ENCODE peak calls at places on chromosomes 16 and 17, in eight cellular contexts. P is right cardiac atrium; F is hepatic stellate cell; K is stimulated activated naive CD4-positive, alpha-beta T cell treated with Interleukin-2 at 50 U/mL for 16 hours; H is fibroblast of villous mesenchyme; Z is M059J; Y is caudate nucleus; M is effector CD4-positive, alpha-beta T cell. L is an unnamed sample.

GRCh38 chr17:20784100-20784665 is 204.7 kb downstream of the CDRT15L2 start:
- DNase-seq in P (no peak), F (no peak), K (no peak), H (no peak), Z (no peak), Y (no peak), M (no peak), L (no peak)

GRCh38 chr17:80956321-80957190 is 35.1 kb upstream of the CHMP6 start:
- DNase-seq in P (peak; percentile 45), F (no peak), K (no peak), H (no peak), Z (no peak), Y (no peak), M (no peak), L (no peak)

GRCh38 chr16:138049-138417 is 440 bp downstream of the NPRL3 start:
- DNase-seq in P (peak; percentile 65), F (peak; percentile 48), K (peak; percentile 30), H (peak; percentile 14), Z (no peak), Y (no peak), M (peak; percentile 15), L (peak; percentile 9)

GRCh38 chr16:57576429-57576870 is 34.0 kb downstream of the ADGRG5 start:
- DNase-seq in P (peak; percentile 89), F (peak; percentile 72), K (peak; percentile 78), H (peak; percentile 64), Z (peak; percentile 67), Y (peak; percentile 45), M (peak; percentile 69), L (peak; percentile 60)

GRCh38 chr17:70318061-70318460 is 148.7 kb downstream of the KCNJ2 start:
- DNase-seq in P (no peak), F (no peak), K (no peak), H (no peak), Z (no peak), Y (no peak), M (no peak), L (no peak)

GRCh38 chr16:48963901-48964615 is 317.6 kb downstream of the CBLN1 start:
- DNase-seq in P (no peak), F (peak; percentile 41), K (no peak), H (peak; percentile 58), Z (peak; percentile 99), Y (no peak), M (no peak), L (peak; percentile 92)

GRCh38 chr17:1562178-1562643 is 381 bp downstream of the PITPNA start:
- DNase-seq in P (peak; percentile 83), F (peak; percentile 74), K (peak; percentile 29), H (peak; percentile 46), Z (peak; percentile 45), Y (peak; percentile 35), M (no peak), L (no peak)

GRCh38 chr16:4693956-4694663 is 748 bp downstream of the NUDT16L1 start:
- DNase-seq in P (peak; percentile 84), F (peak; percentile 78), K (no peak), H (peak; percentile 84), Z (peak; percentile 36), Y (peak; percentile 48), M (peak; percentile 41), L (peak; percentile 41)

GRCh38 chr16:53224932-53225533 is 170.2 kb downstream of the CHD9 start:
- DNase-seq in P (no peak), F (peak; percentile 5), K (no peak), H (peak; percentile 24), Z (peak; percentile 56), Y (no peak), M (no peak), L (peak; percentile 19)

GRCh38 chr17:16428098-16428882 is 12.9 kb downstream of the TRPV2 start:
- DNase-seq in P (peak; percentile 78), F (no peak), K (peak; percentile 28), H (peak; percentile 77), Z (no peak), Y (peak; percentile 47), M (no peak), L (peak; percentile 64)